ENCODE peak calls at places on chromosome 18, in nine cellular contexts. G, F, E, K, T, R, C, Y and D are unnamed samples.

GRCh38 chr18:35642802-35643201 is 61.3 kb downstream of the GALNT1 start:
- DNase-seq in G (no peak), F (no peak), E (peak), K (no peak), T (peak), R (no peak), C (no peak), Y (no peak), D (no peak)

GRCh38 chr18:3727260-3727659 is 277.3 kb downstream of the TGIF1 start:
- DNase-seq in G (no peak), F (no peak), E (no peak), K (no peak), T (no peak), R (no peak), C (no peak), Y (no peak), D (no peak)

GRCh38 chr18:77512152-77512551 is 262.5 kb downstream of the GALR1 start:
- DNase-seq in G (no peak), F (no peak), E (no peak), K (no peak), T (no peak), R (no peak), C (no peak), Y (no peak), D (no peak)

GRCh38 chr18:25350561-25351201 is 1.3 kb downstream of the ZNF521 start:
- DNase-seq in G (peak), F (peak), E (peak), K (peak), T (peak), R (no peak), C (peak), Y (peak), D (no peak)

GRCh38 chr18:48590678-48591077 is 51.8 kb downstream of the CTIF start:
- DNase-seq in G (no peak), F (no peak), E (peak), K (no peak), T (peak), R (no peak), C (peak), Y (no peak), D (no peak)

GRCh38 chr18:8381801-8382459 is 227.3 kb upstream of the RAB12 start:
- DNase-seq in G (no peak), F (no peak), E (no peak), K (no peak), T (peak), R (no peak), C (peak), Y (no peak), D (no peak)

GRCh38 chr18:36406805-36407204 is 109.3 kb downstream of the FHOD3 start:
- DNase-seq in G (no peak), F (no peak), E (no peak), K (no peak), T (no peak), R (no peak), C (no peak), Y (no peak), D (no peak)

GRCh38 chr18:54961868-54962267 is 2.6 kb upstream of the CCDC68 start:
- DNase-seq in G (no peak), F (no peak), E (no peak), K (no peak), T (no peak), R (no peak), C (no peak), Y (no peak), D (no peak)

GRCh38 chr18:72999971-73000607 is 132.3 kb upstream of the NETO1 start:
- DNase-seq in G (no peak), F (no peak), E (no peak), K (no peak), T (no peak), R (no peak), C (no peak), Y (no peak), D (no peak)

DNA sequence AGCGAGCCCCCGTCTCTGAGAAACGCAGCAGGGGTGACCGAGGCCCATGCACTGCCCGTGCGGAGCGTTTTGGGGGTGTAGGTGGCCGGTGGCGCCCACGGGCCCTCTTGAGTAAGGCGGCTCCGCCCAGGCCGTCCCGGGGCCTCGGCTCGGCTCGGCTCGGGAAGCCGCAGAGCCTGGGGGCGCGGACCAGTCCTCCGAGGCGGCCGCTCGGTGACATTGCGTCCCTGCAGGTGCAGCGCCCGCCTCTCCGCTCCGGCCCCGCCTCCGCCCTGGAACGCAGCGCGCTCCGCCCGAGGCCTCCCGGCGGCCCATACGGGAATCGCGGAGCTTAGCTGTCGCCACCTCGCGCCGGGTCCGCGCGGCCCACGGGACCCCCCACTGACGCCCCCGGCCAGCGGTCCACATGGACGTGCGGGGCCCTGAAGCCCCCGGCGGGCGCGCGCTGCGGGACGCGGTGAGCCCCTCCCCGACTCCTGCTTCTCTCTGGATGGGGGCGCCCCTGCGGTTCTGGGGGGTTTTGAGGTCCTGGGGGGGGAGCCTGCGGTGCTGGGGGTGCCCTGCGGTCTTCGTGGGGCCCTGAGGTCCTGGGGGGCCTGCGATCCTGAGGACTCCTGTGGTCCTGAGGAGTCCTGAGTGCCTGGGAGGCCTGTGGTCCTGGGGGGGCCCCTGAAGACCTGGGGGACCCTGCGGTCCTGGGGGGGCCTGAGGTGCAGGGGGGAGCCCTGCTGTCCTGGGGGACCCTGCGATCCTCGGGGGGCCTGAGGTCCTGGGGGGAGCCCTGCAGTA is at the start of gene HSBP1L1:
- DNase-seq in G (peak), F (peak), E (peak), K (peak), T (peak), R (peak), C (peak), Y (no peak), D (no peak)
- TF ChIP-seq CTCF in G (peak), F (peak), E (no peak), K (no peak), T (peak), R (no peak), C (peak), Y (peak), D (peak)

GRCh38 chr18:40371673-40372072 is 1583.4 kb upstream of the PIK3C3 start:
- DNase-seq in G (no peak), F (no peak), E (peak), K (no peak), T (peak), R (no peak), C (no peak), Y (no peak), D (no peak)
- TF ChIP-seq CTCF in G (no peak), F (no peak), E (no peak), K (no peak), T (no peak), R (no peak), C (no peak), Y (no peak), D (no peak)

GRCh38 chr18:32674491-32674890 is 98.3 kb downstream of the KLHL14 start:
- DNase-seq in G (no peak), F (no peak), E (peak), K (no peak), T (no peak), R (no peak), C (no peak), Y (no peak), D (no peak)
- TF ChIP-seq CTCF in G (no peak), F (no peak), E (peak), K (no peak), T (no peak), R (no peak), C (no peak), Y (peak), D (peak)

GRCh38 chr18:37778417-37779165 is 213.0 kb upstream of the CELF4 start:
- DNase-seq in G (peak), F (peak), E (peak), K (no peak), T (no peak), R (peak), C (no peak), Y (peak), D (peak)
- TF ChIP-seq CTCF in G (peak), F (peak), E (peak), K (peak), T (peak), R (peak), C (no peak), Y (peak), D (peak)